ENCODE peak calls at places on chromosomes 7 and 10, in nine cellular contexts. One of them, this sample, is unnamed.

GRCh38 chr10:112852308-112852707 is 97.7 kb upstream of the TCF7L2 start:
- DNase-seq in testis: peak
- DNase-seq in transverse colon: peak
- DNase-seq in A549: no peak
- DNase-seq in prostate gland: no peak
- DNase-seq in spleen: no peak
- DNase-seq in uterus: no peak
- DNase-seq in right lobe of liver: peak
- DNase-seq in NB4: peak
- DNase-seq in this sample: no peak

GRCh38 chr7:157558875-157559595 is 222.2 kb downstream of the DNAJB6 start:
- DNase-seq in testis: no peak
- DNase-seq in transverse colon: no peak
- DNase-seq in A549: no peak
- DNase-seq in prostate gland: no peak
- DNase-seq in spleen: peak
- DNase-seq in uterus: no peak
- DNase-seq in right lobe of liver: no peak
- DNase-seq in NB4: peak
- DNase-seq in this sample: no peak

GRCh38 chr7:43462836-43463235 is 120.1 kb upstream of the STK17A start:
- DNase-seq in testis: no peak
- DNase-seq in transverse colon: no peak
- DNase-seq in A549: no peak
- DNase-seq in prostate gland: no peak
- DNase-seq in spleen: no peak
- DNase-seq in uterus: peak
- DNase-seq in right lobe of liver: no peak
- DNase-seq in NB4: no peak
- DNase-seq in this sample: no peak

GRCh38 chr10:80144302-80145131 is 12.0 kb downstream of the PLAC9 start:
- DNase-seq in testis: no peak
- DNase-seq in transverse colon: peak
- DNase-seq in A549: peak
- DNase-seq in prostate gland: peak
- DNase-seq in spleen: peak
- DNase-seq in uterus: peak
- DNase-seq in right lobe of liver: no peak
- DNase-seq in NB4: peak
- DNase-seq in this sample: no peak

GRCh38 chr7:158847451-158847866 is 8.9 kb upstream of the DYNC2I1 start:
- DNase-seq in testis: no peak
- DNase-seq in transverse colon: no peak
- DNase-seq in A549: no peak
- DNase-seq in prostate gland: no peak
- DNase-seq in spleen: no peak
- DNase-seq in uterus: no peak
- DNase-seq in right lobe of liver: no peak
- DNase-seq in NB4: no peak
- DNase-seq in this sample: no peak

GRCh38 chr7:55309040-55309991 is 55.8 kb upstream of the LANCL2 start:
- DNase-seq in testis: no peak
- DNase-seq in transverse colon: peak
- DNase-seq in A549: no peak
- DNase-seq in prostate gland: no peak
- DNase-seq in spleen: peak
- DNase-seq in uterus: no peak
- DNase-seq in right lobe of liver: no peak
- DNase-seq in NB4: peak
- DNase-seq in this sample: peak

GRCh38 chr10:5447611-5448071 is 35.3 kb downstream of the NET1 start:
- DNase-seq in testis: no peak
- DNase-seq in transverse colon: no peak
- DNase-seq in A549: no peak
- DNase-seq in prostate gland: no peak
- DNase-seq in spleen: no peak
- DNase-seq in uterus: no peak
- DNase-seq in right lobe of liver: no peak
- DNase-seq in NB4: peak
- DNase-seq in this sample: no peak

GRCh38 chr10:29877798-29878491 is 181.4 kb downstream of the JCAD start:
- DNase-seq in testis: peak
- DNase-seq in transverse colon: no peak
- DNase-seq in A549: no peak
- DNase-seq in prostate gland: no peak
- DNase-seq in spleen: no peak
- DNase-seq in uterus: no peak
- DNase-seq in right lobe of liver: no peak
- DNase-seq in NB4: no peak
- DNase-seq in this sample: no peak

GRCh38 chr7:157679607-157680006 is 342.8 kb downstream of the DNAJB6 start:
- DNase-seq in testis: peak
- DNase-seq in transverse colon: no peak
- DNase-seq in A549: no peak
- DNase-seq in prostate gland: no peak
- DNase-seq in spleen: peak
- DNase-seq in uterus: no peak
- DNase-seq in right lobe of liver: no peak
- DNase-seq in NB4: peak
- DNase-seq in this sample: no peak

GRCh38 chr7:64990936-64991335 is at the start of gene ZNF117:
- DNase-seq in testis: no peak
- DNase-seq in transverse colon: no peak
- DNase-seq in A549: no peak
- DNase-seq in prostate gland: no peak
- DNase-seq in spleen: no peak
- DNase-seq in uterus: no peak
- DNase-seq in right lobe of liver: no peak
- DNase-seq in NB4: no peak
- DNase-seq in this sample: no peak

GRCh38 chr7:73822319-73823173 is 8.2 kb upstream of the CLDN4 start:
- DNase-seq in testis: no peak
- DNase-seq in transverse colon: peak
- DNase-seq in A549: peak
- DNase-seq in prostate gland: peak
- DNase-seq in spleen: peak
- DNase-seq in uterus: peak
- DNase-seq in right lobe of liver: peak
- DNase-seq in NB4: no peak
- DNase-seq in this sample: no peak

GRCh38 chr7:129781856-129782256 is 170.3 kb downstream of the NRF1 start:
- DNase-seq in testis: no peak
- DNase-seq in transverse colon: no peak
- DNase-seq in A549: no peak
- DNase-seq in prostate gland: no peak
- DNase-seq in spleen: peak
- DNase-seq in uterus: no peak
- DNase-seq in right lobe of liver: no peak
- DNase-seq in NB4: no peak
- DNase-seq in this sample: no peak

GRCh38 chr10:79355420-79356010 is 8.2 kb downstream of the PPIF start:
- DNase-seq in testis: peak
- DNase-seq in transverse colon: no peak
- DNase-seq in A549: no peak
- DNase-seq in prostate gland: no peak
- DNase-seq in spleen: no peak
- DNase-seq in uterus: no peak
- DNase-seq in right lobe of liver: no peak
- DNase-seq in NB4: peak
- DNase-seq in this sample: no peak

GRCh38 chr10:98361131-98361633 is 53.8 kb downstream of the PYROXD2 start:
- DNase-seq in testis: peak
- DNase-seq in transverse colon: peak
- DNase-seq in A549: no peak
- DNase-seq in prostate gland: peak
- DNase-seq in spleen: no peak
- DNase-seq in uterus: peak
- DNase-seq in right lobe of liver: no peak
- DNase-seq in NB4: peak
- DNase-seq in this sample: peak

GRCh38 chr10:7756360-7756992 is 31.3 kb downstream of the KIN start:
- DNase-seq in testis: peak
- DNase-seq in transverse colon: peak
- DNase-seq in A549: peak
- DNase-seq in prostate gland: no peak
- DNase-seq in spleen: no peak
- DNase-seq in uterus: no peak
- DNase-seq in right lobe of liver: no peak
- DNase-seq in NB4: peak
- DNase-seq in this sample: no peak

GRCh38 chr10:87524296-87524695 is 19.6 kb downstream of the MINPP1 start:
- DNase-seq in testis: no peak
- DNase-seq in transverse colon: no peak
- DNase-seq in A549: no peak
- DNase-seq in prostate gland: no peak
- DNase-seq in spleen: no peak
- DNase-seq in uterus: no peak
- DNase-seq in right lobe of liver: no peak
- DNase-seq in NB4: no peak
- DNase-seq in this sample: no peak

GRCh38 chr10:87523731-87524130 is 19.0 kb downstream of the MINPP1 start:
- DNase-seq in testis: no peak
- DNase-seq in transverse colon: no peak
- DNase-seq in A549: no peak
- DNase-seq in prostate gland: no peak
- DNase-seq in spleen: no peak
- DNase-seq in uterus: no peak
- DNase-seq in right lobe of liver: no peak
- DNase-seq in NB4: no peak
- DNase-seq in this sample: no peak

GRCh38 chr10:87518937-87519336 is 14.2 kb downstream of the MINPP1 start:
- DNase-seq in testis: no peak
- DNase-seq in transverse colon: no peak
- DNase-seq in A549: no peak
- DNase-seq in prostate gland: no peak
- DNase-seq in spleen: no peak
- DNase-seq in uterus: no peak
- DNase-seq in right lobe of liver: no peak
- DNase-seq in NB4: no peak
- DNase-seq in this sample: no peak

DNA sequence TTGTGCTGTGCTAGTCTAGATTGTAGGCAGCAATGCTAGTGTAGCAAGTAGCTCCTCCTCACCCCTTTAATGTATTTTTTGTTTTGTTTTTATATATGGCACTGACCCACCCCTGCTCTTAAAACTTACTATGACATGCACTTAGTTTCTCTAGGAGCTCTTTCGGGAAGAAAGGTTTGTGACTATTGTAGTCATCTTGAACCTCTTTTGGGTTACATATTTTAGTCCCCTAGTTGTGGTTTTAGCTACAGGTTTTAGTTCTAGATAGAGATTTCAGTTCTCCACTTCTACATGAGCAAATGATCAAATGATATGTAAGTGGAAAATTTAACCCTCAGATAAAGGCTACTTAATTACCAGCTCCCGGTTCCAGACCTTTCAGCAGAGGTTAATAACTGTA is 14.9 kb downstream of the MINPP1 start:
- DNase-seq in testis: no peak
- DNase-seq in transverse colon: no peak
- DNase-seq in A549: no peak
- DNase-seq in prostate gland: no peak
- DNase-seq in spleen: no peak
- DNase-seq in uterus: no peak
- DNase-seq in right lobe of liver: no peak
- DNase-seq in NB4: no peak
- DNase-seq in this sample: peak
- TF ChIP-seq POLR2A in testis: no peak
- TF ChIP-seq POLR2A in transverse colon: no peak
- TF ChIP-seq POLR2A in A549: no peak
- TF ChIP-seq POLR2A in prostate gland: no peak
- TF ChIP-seq POLR2A in spleen: no peak
- TF ChIP-seq POLR2A in uterus: no peak
- TF ChIP-seq POLR2A in right lobe of liver: no peak
- TF ChIP-seq POLR2A in NB4: no peak
- TF ChIP-seq POLR2A in this sample: no peak

GRCh38 chr7:70870349-70870748 is 261.6 kb upstream of the GALNT17 start:
- DNase-seq in testis: no peak
- DNase-seq in transverse colon: no peak
- DNase-seq in A549: no peak
- DNase-seq in prostate gland: no peak
- DNase-seq in spleen: no peak
- DNase-seq in uterus: no peak
- DNase-seq in right lobe of liver: no peak
- DNase-seq in NB4: no peak
- DNase-seq in this sample: no peak

DNA sequence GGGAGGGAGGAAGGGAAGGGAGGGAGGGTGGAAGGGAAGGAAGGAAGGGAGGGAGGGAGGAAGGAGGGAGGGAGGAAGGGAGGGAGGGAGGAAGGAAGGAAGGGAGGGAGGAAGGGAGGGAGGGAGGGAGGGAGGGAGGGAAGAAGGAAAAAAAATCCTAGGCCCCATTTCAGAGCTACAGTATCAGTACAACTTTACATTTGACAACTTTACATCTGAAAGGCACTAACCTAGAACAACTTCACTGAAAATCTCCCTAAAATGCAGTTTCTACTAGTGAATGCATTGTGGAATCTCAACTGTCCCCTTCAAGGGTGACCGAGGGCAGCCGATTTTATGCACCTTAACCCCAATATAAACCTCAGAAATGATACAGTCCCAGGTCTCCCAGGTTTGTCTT is 259.8 kb upstream of the GALNT17 start:
- DNase-seq in testis: no peak
- DNase-seq in transverse colon: no peak
- DNase-seq in A549: no peak
- DNase-seq in prostate gland: no peak
- DNase-seq in spleen: no peak
- DNase-seq in uterus: no peak
- DNase-seq in right lobe of liver: no peak
- DNase-seq in NB4: no peak
- DNase-seq in this sample: no peak
- TF ChIP-seq POLR2A in testis: no peak
- TF ChIP-seq POLR2A in transverse colon: no peak
- TF ChIP-seq POLR2A in A549: no peak
- TF ChIP-seq POLR2A in prostate gland: no peak
- TF ChIP-seq POLR2A in spleen: no peak
- TF ChIP-seq POLR2A in uterus: no peak
- TF ChIP-seq POLR2A in right lobe of liver: no peak
- TF ChIP-seq POLR2A in NB4: no peak
- TF ChIP-seq POLR2A in this sample: no peak

DNA sequence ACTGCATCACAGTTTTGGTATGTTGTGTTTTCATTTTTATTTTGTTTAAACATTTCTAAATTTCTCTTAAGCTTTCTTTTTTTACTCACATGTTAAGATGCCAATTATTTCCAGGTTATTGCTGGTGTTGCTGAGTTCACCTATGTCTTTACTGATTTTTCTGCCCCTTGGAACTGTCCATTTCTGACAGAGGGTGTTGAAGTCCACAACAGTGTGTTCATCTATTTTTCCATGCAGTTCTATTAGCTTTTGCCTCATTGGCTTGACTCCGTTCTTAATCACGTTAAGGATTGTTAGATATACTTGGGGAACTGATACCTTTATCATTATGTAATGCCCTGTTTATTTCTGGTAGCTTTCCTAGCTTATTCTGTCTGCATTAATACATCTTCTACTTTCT is 158.0 kb upstream of the TCERG1L start:
- DNase-seq in testis: no peak
- DNase-seq in transverse colon: no peak
- DNase-seq in A549: no peak
- DNase-seq in prostate gland: no peak
- DNase-seq in spleen: no peak
- DNase-seq in uterus: no peak
- DNase-seq in right lobe of liver: no peak
- DNase-seq in NB4: no peak
- DNase-seq in this sample: no peak
- TF ChIP-seq POLR2A in testis: no peak
- TF ChIP-seq POLR2A in transverse colon: no peak
- TF ChIP-seq POLR2A in A549: no peak
- TF ChIP-seq POLR2A in prostate gland: no peak
- TF ChIP-seq POLR2A in spleen: no peak
- TF ChIP-seq POLR2A in uterus: no peak
- TF ChIP-seq POLR2A in right lobe of liver: no peak
- TF ChIP-seq POLR2A in NB4: no peak
- TF ChIP-seq POLR2A in this sample: no peak

GRCh38 chr7:100190059-100190711 is 12.5 kb downstream of the STAG3 start:
- DNase-seq in testis: no peak
- DNase-seq in transverse colon: no peak
- DNase-seq in A549: peak
- DNase-seq in prostate gland: no peak
- DNase-seq in spleen: no peak
- DNase-seq in uterus: no peak
- DNase-seq in right lobe of liver: no peak
- DNase-seq in NB4: peak
- DNase-seq in this sample: no peak
- TF ChIP-seq POLR2A in testis: no peak
- TF ChIP-seq POLR2A in transverse colon: no peak
- TF ChIP-seq POLR2A in A549: no peak
- TF ChIP-seq POLR2A in prostate gland: no peak
- TF ChIP-seq POLR2A in spleen: no peak
- TF ChIP-seq POLR2A in uterus: no peak
- TF ChIP-seq POLR2A in right lobe of liver: no peak
- TF ChIP-seq POLR2A in NB4: no peak
- TF ChIP-seq POLR2A in this sample: no peak

This sample was measured in GM12892.